ENCODE peak calls at places on chromosomes 7 and 10, in four cellular contexts. N is mesenchymal stem cell, J is H1, V is trophoblast cell. O is an unnamed sample. For H3K4me1 and H3K36me3, the result is how much of the 10 kb centered on the place peaks cover.

GRCh38 chr10:54284526-54285193 is 516.4 kb downstream of the PCDH15 start:
- DNase-seq in J (no peak), N (peak), V (no peak), O (no peak)

GRCh38 chr7:47482013-47482761 is 99.7 kb downstream of the TNS3 start:
- DNase-seq in V (peak), N (peak), J (no peak), O (no peak)

GRCh38 chr7:138527746-138528223 is 67.7 kb downstream of the TRIM24 start:
- DNase-seq in J (no peak), N (peak), V (no peak), O (peak)

GRCh38 chr10:112562803-112563663 is 116.0 kb downstream of the VTI1A start:
- DNase-seq in N (no peak), V (no peak), J (no peak), O (peak)

GRCh38 chr7:121466455-121466854 is 70.3 kb upstream of the FAM3C start:
- DNase-seq in V (no peak), N (no peak), J (no peak), O (no peak)

GRCh38 chr7:115299379-115300038 is 377.6 kb downstream of the MDFIC start:
- DNase-seq in N (peak), J (peak), V (no peak), O (peak)

GRCh38 chr7:39453743-39454355 is 112.4 kb upstream of the YAE1 start:
- DNase-seq in V (peak), J (peak), N (peak), O (peak)

GRCh38 chr7:131110294-131111080 is 217.2 kb upstream of the MKLN1 start:
- DNase-seq in N (peak), V (peak), J (no peak), O (peak)

GRCh38 chr7:139629392-139630082 is 106.1 kb downstream of the CLEC2L start:
- DNase-seq in N (no peak), J (no peak), V (no peak), O (no peak)

GRCh38 chr10:50585921-50586739 is 37.6 kb downstream of the SGMS1 start:
- DNase-seq in N (peak), J (no peak), V (peak), O (no peak)

GRCh38 chr7:108072739-108073138 is 57.4 kb downstream of the LAMB4 start:
- DNase-seq in N (no peak), V (no peak), J (no peak), O (no peak)

GRCh38 chr10:86964061-86964846 is 4.0 kb upstream of the ADIRF start:
- DNase-seq in N (no peak), V (no peak), J (no peak), O (no peak)

GRCh38 chr7:22709857-22710256 is 17.1 kb upstream of the IL6 start:
- DNase-seq in V (no peak), J (no peak), N (no peak), O (no peak)
- H2BK12ac ChIP-seq in V (no peak), J (peak), N (no peak), O (no peak)

GRCh38 chr10:17661510-17661909 is 17.6 kb downstream of the STAM start:
- DNase-seq in J (no peak), N (no peak), V (no peak), O (no peak)

GRCh38 chr10:17659328-17659727 is 15.4 kb downstream of the STAM start:
- DNase-seq in V (no peak), J (no peak), N (no peak), O (no peak)

GRCh38 chr10:17660921-17661320 is 17.0 kb downstream of the STAM start:
- DNase-seq in J (no peak), N (no peak), V (no peak), O (no peak)

GRCh38 chr10:17663450-17663849 is 19.5 kb downstream of the STAM start:
- DNase-seq in V (no peak), J (no peak), N (no peak), O (no peak)

GRCh38 chr10:17662193-17663138 is 18.5 kb downstream of the STAM start:
- DNase-seq in N (no peak), J (no peak), V (no peak), O (no peak)
- H3K4me1 ChIP-seq in N (under half), J (under half), V (under half), O (under half)

GRCh38 chr7:6166443-6166871 is 106.0 kb downstream of the CYTH3 start:
- DNase-seq in N (no peak), J (no peak), V (no peak), O (no peak)
- H3K36me3 ChIP-seq in N (half or more), J (under half), V (half or more), O (under half)

DNA sequence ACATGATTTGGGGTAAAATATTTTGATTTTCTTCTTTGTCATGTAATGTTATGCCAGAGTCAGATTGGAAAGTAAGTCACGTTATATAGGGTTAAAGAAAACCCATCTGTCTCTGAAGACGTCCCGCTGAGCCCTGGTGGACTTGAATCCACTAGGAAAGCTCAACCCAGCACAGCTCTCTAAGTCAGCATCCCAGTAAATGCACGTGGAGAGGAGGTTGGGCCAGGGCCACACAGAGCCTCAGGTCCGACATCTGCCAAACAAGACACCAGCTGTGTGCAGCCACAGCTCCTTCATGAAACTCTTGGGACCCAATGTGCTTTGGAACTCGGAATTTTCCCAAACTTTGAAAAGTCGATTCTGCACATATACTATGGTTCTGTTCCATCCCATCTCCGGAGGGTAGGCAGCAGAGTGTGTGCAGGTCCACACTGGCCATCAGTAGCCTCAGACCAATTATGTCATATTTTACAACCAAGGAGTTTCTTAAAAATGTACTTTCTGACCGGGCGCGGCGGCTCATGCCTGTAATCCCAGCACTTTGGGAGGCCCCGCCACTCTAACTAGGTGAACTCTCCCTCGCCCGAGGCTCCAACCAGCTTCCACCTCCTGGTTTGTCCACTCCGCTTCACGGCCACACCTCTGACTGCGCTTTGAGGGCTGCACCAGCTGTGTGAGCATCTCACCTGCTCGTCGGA is 29.8 kb upstream of the DNAJB6 start:
- DNase-seq in V (peak), J (no peak), N (no peak), O (no peak)
- H2BK12ac ChIP-seq in V (no peak), J (peak), N (no peak), O (no peak)

O was measured in neuronal stem cell.